ENCODE peak calls at places on chromosomes 11 and 22, in five cellular contexts. P, V, W, O and C are unnamed samples.

GRCh38 chr22:20573176-20573829 is 65.9 kb downstream of the MED15 start:
- DNase-seq in P (no peak), V (no peak), W (no peak), O (no peak), C (no peak)

GRCh38 chr22:31818481-31819392 is 64.9 kb downstream of the DEPDC5 start:
- DNase-seq in P (no peak), V (peak), W (no peak), O (no peak), C (no peak)

GRCh38 chr11:46497498-46497897 is 96.3 kb downstream of the AMBRA1 start:
- DNase-seq in P (no peak), V (no peak), W (no peak), O (no peak), C (no peak)

GRCh38 chr22:27317961-27318360 is 483.6 kb downstream of the MN1 start:
- DNase-seq in P (no peak), V (peak), W (no peak), O (no peak), C (no peak)

GRCh38 chr11:34566736-34567135 is 53.1 kb upstream of the ELF5 start:
- DNase-seq in P (no peak), V (no peak), W (no peak), O (no peak), C (no peak)

GRCh38 chr11:17405232-17406005 is 17.0 kb upstream of the KCNJ11 start:
- DNase-seq in P (no peak), V (peak), W (peak), O (peak), C (no peak)

GRCh38 chr11:72240461-72241289 is 3.3 kb downstream of the PHOX2A start:
- DNase-seq in P (no peak), V (peak), W (no peak), O (no peak), C (no peak)

GRCh38 chr11:87491381-87491780 is 453.6 kb downstream of the TMEM135 start:
- DNase-seq in P (no peak), V (no peak), W (no peak), O (no peak), C (no peak)

GRCh38 chr11:67415501-67416304 is at the start of gene CARNS1:
- DNase-seq in P (no peak), V (no peak), W (no peak), O (no peak), C (no peak)

GRCh38 chr11:65329944-65330403 is 3.7 kb upstream of the DPF2 start:
- DNase-seq in P (no peak), V (peak), W (peak), O (peak), C (no peak)

GRCh38 chr11:65384301-65384889 is 1.9 kb upstream of the SLC25A45 start:
- DNase-seq in P (no peak), V (no peak), W (no peak), O (no peak), C (no peak)

GRCh38 chr11:78332174-78332866 is 85.3 kb downstream of the GAB2 start:
- DNase-seq in P (no peak), V (no peak), W (no peak), O (no peak), C (no peak)

GRCh38 chr11:120399312-120399711 is 63.1 kb downstream of the ARHGEF12 start:
- DNase-seq in P (no peak), V (peak), W (no peak), O (no peak), C (no peak)

GRCh38 chr11:18392434-18393321 is 1.7 kb upstream of the LDHA start:
- DNase-seq in P (no peak), V (no peak), W (no peak), O (no peak), C (no peak)

GRCh38 chr11:64291746-64292457 is 800 bp downstream of the KCNK4 start:
- DNase-seq in P (no peak), V (no peak), W (no peak), O (no peak), C (no peak)

GRCh38 chr11:58923300-58923788 is 15.9 kb upstream of the GLYATL1 start:
- DNase-seq in P (no peak), V (peak), W (no peak), O (no peak), C (no peak)

GRCh38 chr11:106409201-106409600 is 331.7 kb downstream of the AASDHPPT start:
- DNase-seq in P (no peak), V (no peak), W (no peak), O (no peak), C (no peak)

GRCh38 chr11:96393753-96394348 is 4.0 kb downstream of the JRKL start:
- DNase-seq in P (no peak), V (peak), W (no peak), O (no peak), C (no peak)

GRCh38 chr11:3192511-3193372 is 25.9 kb downstream of the MRGPRG start:
- DNase-seq in P (no peak), V (no peak), W (no peak), O (no peak), C (no peak)

GRCh38 chr11:128208329-128209220 is 378.8 kb downstream of the ETS1 start:
- DNase-seq in P (no peak), V (peak), W (peak), O (no peak), C (no peak)